ENCODE peak calls at places on chromosomes 7 and 10, in five cellular contexts. E is endodermal cell, C is heart right ventricle, H is left lung, Q is esophagus squamous epithelium. B is an unnamed sample. For H3K36me3, the result is how much of the 10 kb centered on the place peaks cover.

GRCh38 chr10:117186832-117187615 is 10.3 kb upstream of the KCNK18 start:
- DNase-seq in E (no peak), Q (no peak), H (no peak), C (no peak), B (no peak)

GRCh38 chr10:33009244-33010131 is 51.5 kb upstream of the ITGB1 start:
- DNase-seq in C (no peak), Q (no peak), E (no peak), H (no peak), B (no peak)

GRCh38 chr10:43091846-43092245 is 15.0 kb downstream of the RET start:
- DNase-seq in E (no peak), H (no peak), Q (no peak), C (no peak), B (no peak)

GRCh38 chr7:111741811-111742240 is 179.5 kb upstream of the IMMP2L start:
- DNase-seq in C (no peak), Q (no peak), E (peak), H (no peak), B (peak)

GRCh38 chr7:14761506-14762296 is 140.8 kb downstream of the DGKB start:
- DNase-seq in Q (no peak), E (peak), H (peak), C (peak), B (no peak)

GRCh38 chr10:49585387-49585786 is 24.7 kb upstream of the SLC18A3 start:
- DNase-seq in H (no peak), E (no peak), C (no peak), Q (no peak), B (no peak)

GRCh38 chr7:76048668-76048988 is 722 bp downstream of the MDH2 start:
- DNase-seq in E (peak), H (peak), C (no peak), Q (no peak), B (no peak)

GRCh38 chr10:95537543-95537930 is 23.6 kb downstream of the SORBS1 start:
- DNase-seq in Q (no peak), C (no peak), E (no peak), H (peak), B (no peak)

GRCh38 chr10:73408061-73408460 is 5.8 kb downstream of the ANXA7 start:
- DNase-seq in E (no peak), Q (no peak), C (no peak), H (no peak), B (no peak)

GRCh38 chr7:158309844-158310763 is 277.5 kb downstream of the PTPRN2 start:
- DNase-seq in H (no peak), Q (no peak), C (no peak), E (no peak), B (no peak)

GRCh38 chr10:8591619-8592018 is 537.1 kb downstream of the GATA3 start:
- DNase-seq in C (no peak), E (no peak), H (no peak), Q (no peak), B (no peak)

GRCh38 chr7:120792861-120793130 is 65.1 kb downstream of the TSPAN12 start:
- DNase-seq in C (no peak), H (no peak), E (no peak), Q (no peak), B (no peak)

DNA sequence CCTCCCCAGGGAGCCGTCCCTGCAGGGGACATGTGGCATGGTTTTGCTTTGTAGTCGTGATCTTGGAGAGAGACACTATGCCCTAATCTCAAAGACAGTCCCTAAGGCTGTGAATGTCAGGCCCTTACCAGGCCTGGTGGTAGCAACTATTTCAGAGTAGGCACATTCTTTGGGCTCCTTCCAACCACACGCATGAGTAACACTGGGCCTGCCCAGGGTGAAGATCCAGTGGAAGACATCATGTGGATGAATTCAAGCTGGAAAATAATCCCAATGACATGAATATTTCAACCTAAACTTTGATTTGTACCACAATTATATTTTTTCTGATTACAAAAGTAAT is 39.5 kb upstream of the INSIG1 start:
- DNase-seq in H (no peak), Q (no peak), C (no peak), E (no peak), B (no peak)
- H3K36me3 ChIP-seq in H (under half), Q (under half), C (under half), E (under half), B (under half)

DNA sequence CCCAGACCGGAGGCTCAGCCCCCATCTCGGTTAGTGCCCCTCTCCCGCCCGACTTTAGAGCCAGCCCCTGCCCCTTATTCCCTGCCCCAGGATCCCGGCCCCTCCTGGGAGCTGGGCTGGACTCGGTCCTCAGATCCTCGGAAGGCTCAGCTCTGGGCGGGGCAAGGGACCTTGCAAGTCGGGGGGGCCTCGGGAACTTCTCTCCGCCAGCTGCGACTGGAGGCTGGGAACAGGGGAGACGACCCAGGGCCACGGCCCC is 2.5 kb downstream of the ADIRF start:
- DNase-seq in C (no peak), E (peak), H (no peak), Q (no peak), B (no peak)
- TF ChIP-seq CTCF in C (no peak), E (no peak), H (no peak), Q (no peak), B (no peak)

DNA sequence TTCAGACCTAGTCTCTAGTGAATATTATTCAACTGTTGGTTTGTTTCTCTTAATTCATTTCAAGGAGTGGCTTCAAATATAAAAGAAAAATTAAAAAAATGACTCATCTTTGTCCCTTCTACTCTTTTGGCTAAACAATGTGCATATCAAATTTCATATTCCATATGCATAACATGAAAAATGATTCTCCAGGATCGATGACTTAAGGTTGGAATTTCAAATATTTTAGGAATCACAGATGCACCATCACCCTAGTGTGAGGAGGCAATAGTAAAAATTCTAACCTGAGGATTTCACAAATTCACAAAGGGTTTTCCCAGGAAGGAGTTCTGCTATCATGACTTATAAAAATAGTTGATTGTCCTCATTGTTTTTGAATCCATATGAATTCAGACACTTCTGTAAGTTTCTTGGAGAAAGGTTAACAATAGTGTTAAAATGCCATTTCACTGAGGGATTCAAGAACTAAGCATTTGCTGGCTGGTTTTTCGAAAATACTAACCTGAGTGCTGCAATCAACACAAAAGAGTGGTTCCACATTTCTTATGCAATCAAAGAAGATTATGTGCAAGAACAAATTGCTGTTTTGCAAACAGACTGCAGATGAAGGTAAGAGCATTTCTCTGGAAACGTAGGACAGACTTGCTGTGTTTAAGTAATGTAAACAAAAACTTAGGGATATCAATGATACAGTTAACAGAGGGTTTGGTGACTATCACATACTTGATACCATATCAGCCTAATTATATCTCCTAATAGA is 547.5 kb upstream of the LRRTM3 start:
- DNase-seq in H (no peak), C (no peak), Q (no peak), E (no peak), B (no peak)
- H3K36me3 ChIP-seq in H (under half), C (under half), Q (under half), E (under half), B (under half)

GRCh38 chr10:123681285-123681684 is 15.1 kb downstream of the GPR26 start:
- DNase-seq in Q (no peak), H (no peak), E (no peak), C (no peak), B (no peak)

GRCh38 chr10:123685260-123685659 is 19.1 kb downstream of the GPR26 start:
- DNase-seq in Q (no peak), H (no peak), C (no peak), E (no peak), B (no peak)

GRCh38 chr10:123683865-123684264 is 17.7 kb downstream of the GPR26 start:
- DNase-seq in H (no peak), C (no peak), Q (no peak), E (no peak), B (no peak)

GRCh38 chr10:123683459-123683858 is 17.3 kb downstream of the GPR26 start:
- DNase-seq in C (no peak), Q (no peak), H (no peak), E (no peak), B (no peak)

GRCh38 chr10:123682477-123682876 is 16.3 kb downstream of the GPR26 start:
- DNase-seq in C (no peak), E (no peak), Q (no peak), H (no peak), B (no peak)
- TF ChIP-seq CTCF in C (no peak), E (no peak), Q (no peak), H (no peak), B (no peak)

GRCh38 chr10:23373156-23373555 is 28.6 kb upstream of the C10orf67 start:
- DNase-seq in H (no peak), E (no peak), C (no peak), Q (no peak), B (no peak)
- H3K36me3 ChIP-seq in H (under half), E (under half), C (under half), Q (under half), B (under half)

GRCh38 chr10:77636967-77637473 is 588 bp downstream of the KCNMA1 start:
- DNase-seq in C (no peak), Q (no peak), E (peak), H (no peak), B (no peak)

GRCh38 chr10:77635402-77636227 is 2.0 kb downstream of the KCNMA1 start:
- DNase-seq in E (peak), Q (no peak), C (no peak), H (no peak), B (no peak)

GRCh38 chr10:77634939-77635338 is 2.7 kb downstream of the KCNMA1 start:
- DNase-seq in H (no peak), Q (no peak), C (no peak), E (no peak), B (no peak)

GRCh38 chr10:77637474-77637985 is at the start of gene KCNMA1:
- DNase-seq in Q (no peak), C (no peak), H (no peak), E (peak), B (no peak)

DNA sequence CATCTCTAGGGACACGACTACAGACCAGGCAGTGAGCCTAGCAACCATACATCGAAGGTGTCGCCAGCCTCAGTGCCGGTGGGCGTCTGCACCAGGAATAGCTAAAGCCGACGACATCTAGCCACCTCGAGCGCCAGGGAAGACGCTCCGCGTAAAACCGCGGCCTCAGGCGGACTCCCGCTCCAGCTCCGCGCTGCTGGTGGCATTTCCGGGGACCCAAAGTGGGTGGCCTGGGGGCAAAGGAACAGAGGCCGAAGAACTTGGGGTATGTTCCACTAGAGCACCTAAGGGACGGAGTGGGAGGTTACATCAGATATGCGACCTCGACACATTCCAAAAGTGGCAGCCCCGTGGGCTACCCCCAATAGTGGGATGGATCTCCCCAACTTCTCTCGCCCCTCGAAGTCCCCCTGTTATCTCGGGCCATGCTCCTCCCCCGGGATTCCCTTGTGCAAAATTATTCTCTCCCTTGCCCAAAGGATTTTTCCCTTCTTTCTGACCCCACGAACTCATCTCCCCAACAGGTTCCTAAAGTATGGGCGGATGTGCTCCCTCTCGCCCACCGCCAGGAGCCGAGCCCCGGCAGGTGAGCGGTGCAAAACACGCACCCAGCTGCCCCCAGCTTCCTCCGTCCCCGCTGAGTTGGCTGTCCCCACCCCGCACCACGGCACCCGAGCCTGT is 1.2 kb downstream of the KCNMA1 start:
- DNase-seq in E (peak), Q (no peak), C (no peak), H (no peak), B (no peak)
- TF ChIP-seq CTCF in E (peak), Q (no peak), C (no peak), H (no peak), B (no peak)

DNA sequence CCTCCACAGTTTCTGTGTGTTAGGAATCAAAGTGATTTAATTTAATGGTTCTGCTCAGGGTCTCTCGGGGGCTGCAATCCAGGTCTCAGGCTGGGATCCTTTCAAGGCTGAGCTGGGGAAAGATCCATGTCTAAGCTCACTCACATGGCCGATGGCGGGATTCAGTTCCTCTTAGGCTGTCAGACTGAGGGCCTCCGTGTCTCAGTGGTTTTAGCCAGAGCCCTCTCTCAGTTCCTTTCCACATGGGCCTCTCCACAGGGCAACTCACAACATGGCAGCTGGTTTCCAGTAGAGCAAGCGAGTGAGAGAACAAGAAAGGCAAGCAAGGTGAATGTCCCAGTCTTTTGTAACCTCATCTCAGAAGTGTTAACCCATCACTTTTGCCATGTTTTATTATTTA is 26.9 kb downstream of the CAV1 start:
- DNase-seq in C (no peak), Q (no peak), H (no peak), E (no peak), B (no peak)
- H3K36me3 ChIP-seq in C (under half), Q (under half), H (under half), E (under half), B (under half)

GRCh38 chr7:149717481-149717880 is 55.9 kb downstream of the ZNF467 start:
- DNase-seq in Q (no peak), E (peak), C (no peak), H (no peak), B (no peak)

GRCh38 chr7:149716932-149717307 is 56.5 kb downstream of the ZNF467 start:
- DNase-seq in C (no peak), Q (no peak), E (no peak), H (no peak), B (no peak)

GRCh38 chr7:149715476-149715875 is 57.9 kb downstream of the ZNF467 start:
- DNase-seq in C (no peak), E (peak), H (no peak), Q (no peak), B (peak)

GRCh38 chr7:149714910-149715471 is 58.4 kb downstream of the ZNF467 start:
- DNase-seq in H (no peak), Q (no peak), E (no peak), C (no peak), B (peak)

GRCh38 chr7:149716007-149716931 is 57.1 kb downstream of the ZNF467 start:
- DNase-seq in H (no peak), E (peak), Q (no peak), C (no peak), B (no peak)
- TF ChIP-seq CTCF in H (no peak), E (peak), Q (no peak), C (no peak), B (no peak)

GRCh38 chr10:17712053-17712452 is 39.9 kb upstream of the TMEM236 start:
- DNase-seq in Q (no peak), E (no peak), H (no peak), C (no peak), B (no peak)
- H3K36me3 ChIP-seq in Q (under half), E (half or more), H (half or more), C (under half), B (under half)

B was measured in CD8-positive, alpha-beta T cell.